ENCODE peak calls at places on chromosomes 7 and 10, in ten cellular contexts. F is psoas muscle, B is tibial artery, W is lung, S is NCI-H1092, V is SIG-M5, G is RPMI7951, N is D341Med, P is mucosa of gallbladder, A is RWPE1. Q is an unnamed sample.

GRCh38 chr7:117091721-117092120 is 138.4 kb downstream of the ST7 start:
- DNase-seq in F (no peak), B (no peak), W (no peak), S (no peak), V (no peak), G (peak; percentile 15), N (no peak), P (no peak), A (no peak), Q (no peak)

GRCh38 chr7:29637374-29637773 is 73.7 kb downstream of the PRR15 start:
- DNase-seq in F (no peak), B (no peak), W (no peak), S (no peak), V (no peak), G (no peak), N (no peak), P (no peak), A (no peak), Q (no peak)

GRCh38 chr10:60731134-60731883 is 47.0 kb upstream of the CDK1 start:
- DNase-seq in F (no peak), B (no peak), W (no peak), S (no peak), V (no peak), G (no peak), N (no peak), P (no peak), A (no peak), Q (peak; percentile 38)

GRCh38 chr7:100719523-100720319 is 547 bp upstream of the EPO start:
- DNase-seq in F (no peak), B (no peak), W (no peak), S (no peak), V (no peak), G (peak; percentile 39), N (no peak), P (no peak), A (no peak), Q (peak; percentile 64)

GRCh38 chr10:48939790-48940325 is at the start of gene LRRC18:
- DNase-seq in F (no peak), B (no peak), W (no peak), S (no peak), V (no peak), G (no peak), N (no peak), P (no peak), A (no peak), Q (no peak)

GRCh38 chr10:74822101-74822500 is 4.3 kb upstream of the KAT6B start:
- DNase-seq in F (no peak), B (no peak), W (no peak), S (no peak), V (no peak), G (no peak), N (no peak), P (no peak), A (no peak), Q (no peak)

GRCh38 chr7:116200963-116201362 is 9.4 kb upstream of the TES start:
- DNase-seq in F (no peak), B (no peak), W (no peak), S (no peak), V (no peak), G (no peak), N (no peak), P (no peak), A (no peak), Q (no peak)

GRCh38 chr7:155288055-155288454 is 9.6 kb upstream of the INSIG1 start:
- DNase-seq in F (no peak), B (no peak), W (no peak), S (no peak), V (no peak), G (no peak), N (no peak), P (no peak), A (no peak), Q (no peak)

GRCh38 chr7:1843271-1843861 is 173.3 kb downstream of the ELFN1 start:
- DNase-seq in F (peak; percentile 3), B (peak; percentile 40), W (no peak), S (no peak), V (peak; percentile 48), G (peak; percentile 94), N (no peak), P (no peak), A (no peak), Q (no peak)

GRCh38 chr10:87713707-87714106 is 54.0 kb downstream of the PAPSS2 start:
- DNase-seq in F (no peak), B (no peak), W (no peak), S (no peak), V (no peak), G (no peak), N (no peak), P (no peak), A (no peak), Q (no peak)

GRCh38 chr7:148303295-148304013 is 287.1 kb upstream of the C7orf33 start:
- DNase-seq in F (peak; percentile 76), B (peak; percentile 77), W (peak; percentile 35), S (peak; percentile 23), V (no peak), G (peak; percentile 74), N (peak; percentile 57), P (peak; percentile 55), A (peak; percentile 65), Q (peak; percentile 67)

GRCh38 chr10:97713351-97713827 is at the start of gene MARVELD1:
- DNase-seq in F (peak; percentile 79), B (peak; percentile 91), W (peak; percentile 73), S (no peak), V (no peak), G (peak; percentile 86), N (peak; percentile 80), P (peak; percentile 65), A (peak; percentile 83), Q (peak; percentile 67)

GRCh38 chr10:30691601-30692015 is 62.1 kb upstream of the LYZL2 start:
- DNase-seq in F (no peak), B (no peak), W (no peak), S (no peak), V (no peak), G (no peak), N (no peak), P (no peak), A (no peak), Q (no peak)

GRCh38 chr10:82150123-82150900 is 275.3 kb downstream of the NRG3 start:
- DNase-seq in F (peak; percentile 13), B (no peak), W (peak; percentile 38), S (no peak), V (no peak), G (no peak), N (peak; percentile 52), P (peak; percentile 16), A (no peak), Q (no peak)